ENCODE peak calls at places on chromosomes 16 and 17, in ten cellular contexts. One of them, this sample, is unnamed.

GRCh38 chr17:17749921-17750320 is 68.7 kb downstream of the RAI1 start:
- DNase-seq in activated CD8-positive, alpha-beta T cell treated with anti-CD3 and anti-CD28 coated beads for 36 hours: peak; percentile 78
- DNase-seq in psoas muscle: no peak
- DNase-seq in kidney epithelial cell: no peak
- DNase-seq in sigmoid colon: no peak
- DNase-seq in stomach: peak; percentile 48
- DNase-seq in HL-60: peak; percentile 20
- DNase-seq in K562: peak; percentile 66
- DNase-seq in IMR-90: peak; percentile 43
- DNase-seq in lower leg skin: no peak
- DNase-seq in this sample: peak; percentile 74

GRCh38 chr17:38861399-38861843 is 7.9 kb upstream of the RPL23 start:
- DNase-seq in HL-60: peak; percentile 30
- DNase-seq in stomach: no peak
- DNase-seq in lower leg skin: no peak
- DNase-seq in K562: no peak
- DNase-seq in kidney epithelial cell: no peak
- DNase-seq in IMR-90: no peak
- DNase-seq in psoas muscle: no peak
- DNase-seq in activated CD8-positive, alpha-beta T cell treated with anti-CD3 and anti-CD28 coated beads for 36 hours: peak; percentile 64
- DNase-seq in sigmoid colon: no peak
- DNase-seq in this sample: no peak

GRCh38 chr17:78241277-78242023 is 10.0 kb downstream of the TMEM235 start:
- DNase-seq in lower leg skin: no peak
- DNase-seq in sigmoid colon: no peak
- DNase-seq in K562: peak; percentile 95
- DNase-seq in psoas muscle: no peak
- DNase-seq in HL-60: no peak
- DNase-seq in IMR-90: peak; percentile 47
- DNase-seq in kidney epithelial cell: no peak
- DNase-seq in stomach: no peak
- DNase-seq in activated CD8-positive, alpha-beta T cell treated with anti-CD3 and anti-CD28 coated beads for 36 hours: no peak
- DNase-seq in this sample: no peak

GRCh38 chr17:76271669-76272540 is 6.8 kb downstream of the UBALD2 start:
- DNase-seq in lower leg skin: peak; percentile 88
- DNase-seq in IMR-90: no peak
- DNase-seq in K562: peak; percentile 34
- DNase-seq in psoas muscle: peak; percentile 74
- DNase-seq in kidney epithelial cell: no peak
- DNase-seq in activated CD8-positive, alpha-beta T cell treated with anti-CD3 and anti-CD28 coated beads for 36 hours: peak; percentile 97
- DNase-seq in stomach: peak; percentile 58
- DNase-seq in HL-60: no peak
- DNase-seq in sigmoid colon: no peak
- DNase-seq in this sample: no peak

GRCh38 chr17:3961564-3962047 is 2.6 kb downstream of the ATP2A3 start:
- DNase-seq in stomach: no peak
- DNase-seq in HL-60: peak; percentile 85
- DNase-seq in activated CD8-positive, alpha-beta T cell treated with anti-CD3 and anti-CD28 coated beads for 36 hours: peak; percentile 65
- DNase-seq in IMR-90: no peak
- DNase-seq in sigmoid colon: no peak
- DNase-seq in kidney epithelial cell: no peak
- DNase-seq in K562: no peak
- DNase-seq in psoas muscle: no peak
- DNase-seq in lower leg skin: no peak
- DNase-seq in this sample: no peak

GRCh38 chr17:65557349-65558310 is 3.8 kb downstream of the AXIN2 start:
- DNase-seq in K562: no peak
- DNase-seq in lower leg skin: no peak
- DNase-seq in psoas muscle: no peak
- DNase-seq in activated CD8-positive, alpha-beta T cell treated with anti-CD3 and anti-CD28 coated beads for 36 hours: peak; percentile 54
- DNase-seq in sigmoid colon: no peak
- DNase-seq in kidney epithelial cell: peak; percentile 83
- DNase-seq in IMR-90: peak; percentile 55
- DNase-seq in HL-60: no peak
- DNase-seq in stomach: no peak
- DNase-seq in this sample: no peak

GRCh38 chr17:50945779-50946222 is 79.6 kb upstream of the TOB1 start:
- DNase-seq in sigmoid colon: peak; percentile 21
- DNase-seq in psoas muscle: no peak
- DNase-seq in HL-60: no peak
- DNase-seq in activated CD8-positive, alpha-beta T cell treated with anti-CD3 and anti-CD28 coated beads for 36 hours: no peak
- DNase-seq in kidney epithelial cell: no peak
- DNase-seq in K562: no peak
- DNase-seq in IMR-90: no peak
- DNase-seq in stomach: no peak
- DNase-seq in lower leg skin: no peak
- DNase-seq in this sample: no peak

GRCh38 chr16:66525396-66526180 is 24.3 kb downstream of the TK2 start:
- DNase-seq in kidney epithelial cell: no peak
- DNase-seq in sigmoid colon: no peak
- DNase-seq in stomach: no peak
- DNase-seq in lower leg skin: peak; percentile 76
- DNase-seq in IMR-90: no peak
- DNase-seq in activated CD8-positive, alpha-beta T cell treated with anti-CD3 and anti-CD28 coated beads for 36 hours: no peak
- DNase-seq in HL-60: peak; percentile 50
- DNase-seq in psoas muscle: no peak
- DNase-seq in K562: no peak
- DNase-seq in this sample: no peak

DNA sequence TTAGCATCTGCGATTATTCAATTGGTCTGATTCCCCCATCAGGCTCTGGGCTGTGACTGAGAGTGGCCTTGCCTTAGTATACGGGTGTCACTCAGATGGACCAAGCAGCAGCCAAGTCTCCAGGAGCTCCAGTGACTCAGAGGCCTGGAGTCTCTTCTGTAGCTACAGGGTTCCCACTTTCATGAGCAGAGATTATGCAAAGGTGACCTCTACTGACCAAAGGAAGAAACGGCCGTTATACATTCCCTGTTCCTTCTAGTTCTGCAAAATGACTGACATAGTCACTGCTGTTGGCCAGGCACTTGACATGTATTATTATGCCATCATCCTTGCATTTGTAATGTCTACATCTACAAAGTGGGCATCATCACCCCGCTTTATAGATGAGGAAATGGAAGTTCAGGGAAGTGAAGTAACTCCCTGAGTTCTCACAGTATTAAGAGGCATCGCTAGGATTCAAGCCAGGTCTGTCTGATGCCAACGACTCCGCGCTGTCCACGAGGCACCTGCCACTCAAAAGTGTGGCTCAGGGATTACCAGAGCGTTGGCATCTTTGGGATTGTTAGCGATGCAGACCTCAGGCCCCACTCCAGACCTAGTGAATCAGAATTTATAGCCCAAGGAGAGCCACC is 23.3 kb downstream of the SLC38A7 start:
- DNase-seq in kidney epithelial cell: peak; percentile 64
- DNase-seq in HL-60: peak; percentile 75
- DNase-seq in IMR-90: peak; percentile 91
- DNase-seq in psoas muscle: peak; percentile 68
- DNase-seq in activated CD8-positive, alpha-beta T cell treated with anti-CD3 and anti-CD28 coated beads for 36 hours: peak; percentile 32
- DNase-seq in stomach: peak; percentile 41
- DNase-seq in sigmoid colon: no peak
- DNase-seq in K562: peak; percentile 53
- DNase-seq in lower leg skin: no peak
- DNase-seq in this sample: peak; percentile 29
- TF ChIP-seq CTCF in kidney epithelial cell: peak; percentile 63
- TF ChIP-seq CTCF in HL-60: peak; percentile 82
- TF ChIP-seq CTCF in IMR-90: peak; percentile 87
- TF ChIP-seq CTCF in psoas muscle: peak; percentile 59
- TF ChIP-seq CTCF in activated CD8-positive, alpha-beta T cell treated with anti-CD3 and anti-CD28 coated beads for 36 hours: no peak
- TF ChIP-seq CTCF in stomach: no peak
- TF ChIP-seq CTCF in sigmoid colon: peak; percentile 49
- TF ChIP-seq CTCF in K562: peak; percentile 81
- TF ChIP-seq CTCF in lower leg skin: no peak
- TF ChIP-seq CTCF in this sample: peak; percentile 58

GRCh38 chr16:29821663-29822115 is 1.4 kb downstream of the MVP start:
- DNase-seq in IMR-90: peak; percentile 79
- DNase-seq in activated CD8-positive, alpha-beta T cell treated with anti-CD3 and anti-CD28 coated beads for 36 hours: no peak
- DNase-seq in lower leg skin: no peak
- DNase-seq in K562: no peak
- DNase-seq in HL-60: no peak
- DNase-seq in psoas muscle: no peak
- DNase-seq in sigmoid colon: no peak
- DNase-seq in kidney epithelial cell: no peak
- DNase-seq in stomach: peak; percentile 40
- DNase-seq in this sample: no peak

GRCh38 chr16:29818082-29818481 is 2.1 kb downstream of the PAGR1 start:
- DNase-seq in lower leg skin: no peak
- DNase-seq in sigmoid colon: no peak
- DNase-seq in stomach: no peak
- DNase-seq in activated CD8-positive, alpha-beta T cell treated with anti-CD3 and anti-CD28 coated beads for 36 hours: no peak
- DNase-seq in psoas muscle: no peak
- DNase-seq in kidney epithelial cell: no peak
- DNase-seq in IMR-90: no peak
- DNase-seq in K562: no peak
- DNase-seq in HL-60: no peak
- DNase-seq in this sample: no peak

GRCh38 chr16:29820730-29821662 is 734 bp downstream of the MVP start:
- DNase-seq in HL-60: no peak
- DNase-seq in stomach: peak; percentile 86
- DNase-seq in psoas muscle: peak; percentile 76
- DNase-seq in lower leg skin: no peak
- DNase-seq in K562: no peak
- DNase-seq in kidney epithelial cell: no peak
- DNase-seq in sigmoid colon: no peak
- DNase-seq in IMR-90: no peak
- DNase-seq in activated CD8-positive, alpha-beta T cell treated with anti-CD3 and anti-CD28 coated beads for 36 hours: peak; percentile 72
- DNase-seq in this sample: no peak

GRCh38 chr16:29820271-29820701 is at the start of gene MVP:
- DNase-seq in stomach: peak; percentile 78
- DNase-seq in IMR-90: peak; percentile 57
- DNase-seq in psoas muscle: peak; percentile 73
- DNase-seq in lower leg skin: no peak
- DNase-seq in kidney epithelial cell: no peak
- DNase-seq in sigmoid colon: peak; percentile 89
- DNase-seq in HL-60: peak; percentile 75
- DNase-seq in activated CD8-positive, alpha-beta T cell treated with anti-CD3 and anti-CD28 coated beads for 36 hours: peak; percentile 66
- DNase-seq in K562: no peak
- DNase-seq in this sample: peak; percentile 27

DNA sequence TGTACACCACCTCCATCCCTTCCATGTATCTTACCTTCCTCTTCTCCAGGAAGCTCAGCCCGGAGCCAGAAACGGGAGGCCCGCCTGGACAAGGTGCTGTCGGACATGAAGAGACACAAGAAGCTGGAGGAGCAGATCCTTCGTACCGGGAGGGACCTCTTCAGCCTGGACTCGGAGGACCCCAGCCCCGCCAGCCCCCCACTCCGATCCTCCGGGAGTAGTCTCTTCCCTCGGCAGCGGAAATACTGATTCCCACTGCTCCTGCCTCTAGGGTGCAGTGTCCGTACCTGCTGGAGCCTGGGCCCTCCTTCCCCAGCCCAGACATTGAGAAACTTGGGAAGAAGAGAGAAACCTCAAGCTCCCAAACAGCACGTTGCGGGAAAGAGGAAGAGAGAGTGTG is 756 bp upstream of the MVP start:
- DNase-seq in IMR-90: no peak
- DNase-seq in psoas muscle: no peak
- DNase-seq in activated CD8-positive, alpha-beta T cell treated with anti-CD3 and anti-CD28 coated beads for 36 hours: no peak
- DNase-seq in kidney epithelial cell: no peak
- DNase-seq in lower leg skin: no peak
- DNase-seq in stomach: no peak
- DNase-seq in HL-60: no peak
- DNase-seq in sigmoid colon: no peak
- DNase-seq in K562: no peak
- DNase-seq in this sample: no peak
- TF ChIP-seq CTCF in IMR-90: no peak
- TF ChIP-seq CTCF in psoas muscle: no peak
- TF ChIP-seq CTCF in activated CD8-positive, alpha-beta T cell treated with anti-CD3 and anti-CD28 coated beads for 36 hours: no peak
- TF ChIP-seq CTCF in kidney epithelial cell: peak; percentile 33
- TF ChIP-seq CTCF in lower leg skin: no peak
- TF ChIP-seq CTCF in stomach: no peak
- TF ChIP-seq CTCF in HL-60: no peak
- TF ChIP-seq CTCF in sigmoid colon: no peak
- TF ChIP-seq CTCF in K562: no peak
- TF ChIP-seq CTCF in this sample: no peak

GRCh38 chr17:60315650-60316049 is 76.3 kb downstream of the USP32 start:
- DNase-seq in activated CD8-positive, alpha-beta T cell treated with anti-CD3 and anti-CD28 coated beads for 36 hours: no peak
- DNase-seq in stomach: no peak
- DNase-seq in sigmoid colon: no peak
- DNase-seq in HL-60: peak; percentile 28
- DNase-seq in K562: peak; percentile 32
- DNase-seq in IMR-90: no peak
- DNase-seq in lower leg skin: no peak
- DNase-seq in psoas muscle: no peak
- DNase-seq in kidney epithelial cell: no peak
- DNase-seq in this sample: no peak
- TF ChIP-seq CTCF in activated CD8-positive, alpha-beta T cell treated with anti-CD3 and anti-CD28 coated beads for 36 hours: no peak
- TF ChIP-seq CTCF in stomach: no peak
- TF ChIP-seq CTCF in sigmoid colon: no peak
- TF ChIP-seq CTCF in HL-60: no peak
- TF ChIP-seq CTCF in K562: peak; percentile 53
- TF ChIP-seq CTCF in IMR-90: peak; percentile 2
- TF ChIP-seq CTCF in lower leg skin: no peak
- TF ChIP-seq CTCF in psoas muscle: no peak
- TF ChIP-seq CTCF in kidney epithelial cell: no peak
- TF ChIP-seq CTCF in this sample: no peak

GRCh38 chr17:2093349-2093748 is 38.4 kb downstream of the HIC1 start:
- DNase-seq in lower leg skin: no peak
- DNase-seq in IMR-90: no peak
- DNase-seq in kidney epithelial cell: no peak
- DNase-seq in psoas muscle: peak; percentile 39
- DNase-seq in activated CD8-positive, alpha-beta T cell treated with anti-CD3 and anti-CD28 coated beads for 36 hours: no peak
- DNase-seq in K562: no peak
- DNase-seq in sigmoid colon: no peak
- DNase-seq in HL-60: no peak
- DNase-seq in stomach: peak; percentile 77
- DNase-seq in this sample: no peak

GRCh38 chr17:2089021-2089422 is 34.1 kb downstream of the HIC1 start:
- DNase-seq in kidney epithelial cell: no peak
- DNase-seq in HL-60: no peak
- DNase-seq in IMR-90: peak; percentile 73
- DNase-seq in stomach: no peak
- DNase-seq in lower leg skin: no peak
- DNase-seq in K562: peak; percentile 21
- DNase-seq in sigmoid colon: no peak
- DNase-seq in psoas muscle: peak; percentile 59
- DNase-seq in activated CD8-positive, alpha-beta T cell treated with anti-CD3 and anti-CD28 coated beads for 36 hours: peak; percentile 24
- DNase-seq in this sample: no peak

GRCh38 chr17:2090210-2090641 is 35.3 kb downstream of the HIC1 start:
- DNase-seq in HL-60: no peak
- DNase-seq in stomach: no peak
- DNase-seq in activated CD8-positive, alpha-beta T cell treated with anti-CD3 and anti-CD28 coated beads for 36 hours: peak; percentile 30
- DNase-seq in lower leg skin: no peak
- DNase-seq in K562: no peak
- DNase-seq in psoas muscle: peak; percentile 17
- DNase-seq in kidney epithelial cell: no peak
- DNase-seq in IMR-90: no peak
- DNase-seq in sigmoid colon: no peak
- DNase-seq in this sample: no peak

GRCh38 chr17:2092253-2092652 is 37.4 kb downstream of the HIC1 start:
- DNase-seq in kidney epithelial cell: no peak
- DNase-seq in psoas muscle: peak; percentile 8
- DNase-seq in activated CD8-positive, alpha-beta T cell treated with anti-CD3 and anti-CD28 coated beads for 36 hours: no peak
- DNase-seq in K562: no peak
- DNase-seq in IMR-90: no peak
- DNase-seq in stomach: no peak
- DNase-seq in HL-60: no peak
- DNase-seq in sigmoid colon: no peak
- DNase-seq in lower leg skin: no peak
- DNase-seq in this sample: no peak

DNA sequence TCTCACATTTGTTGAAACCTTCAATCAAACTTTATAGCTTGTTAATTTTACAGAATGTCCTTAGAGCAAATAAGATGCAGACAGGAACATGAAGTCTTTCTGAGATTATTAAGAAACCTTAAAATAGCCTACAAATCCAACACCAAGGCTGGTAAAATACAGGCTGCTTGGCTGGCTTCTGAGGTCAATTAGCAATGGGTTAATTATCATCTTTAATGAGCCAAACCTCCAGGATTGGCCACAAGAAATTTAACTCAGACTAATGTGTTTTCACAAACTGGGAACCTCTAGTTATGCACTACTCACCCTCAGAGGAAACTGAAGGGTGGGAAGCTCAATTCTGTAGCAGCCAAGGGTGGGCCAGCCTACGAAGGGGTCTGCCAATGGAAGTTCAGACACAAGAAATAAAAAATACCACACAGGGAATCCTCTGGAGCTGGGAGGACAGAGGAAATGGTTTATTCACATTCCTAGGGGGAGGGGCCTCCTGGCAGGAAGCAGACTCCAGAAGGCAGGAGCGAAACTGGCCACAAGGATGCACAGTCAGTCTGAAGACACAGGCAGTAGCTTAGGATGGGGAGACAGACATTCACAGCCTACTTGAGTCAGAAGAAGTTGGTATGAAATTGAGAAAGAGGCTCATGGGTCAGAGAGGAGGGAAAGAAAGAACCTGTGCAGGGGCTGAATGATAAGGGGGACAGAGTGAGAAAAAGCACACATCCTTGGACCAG is 36.1 kb downstream of the HIC1 start:
- DNase-seq in sigmoid colon: peak; percentile 90
- DNase-seq in IMR-90: peak; percentile 97
- DNase-seq in K562: peak; percentile 23
- DNase-seq in HL-60: no peak
- DNase-seq in psoas muscle: peak; percentile 80
- DNase-seq in kidney epithelial cell: peak; percentile 69
- DNase-seq in activated CD8-positive, alpha-beta T cell treated with anti-CD3 and anti-CD28 coated beads for 36 hours: no peak
- DNase-seq in stomach: no peak
- DNase-seq in lower leg skin: no peak
- DNase-seq in this sample: peak; percentile 53
- TF ChIP-seq CTCF in sigmoid colon: peak; percentile 25
- TF ChIP-seq CTCF in IMR-90: peak; percentile 55
- TF ChIP-seq CTCF in K562: no peak
- TF ChIP-seq CTCF in HL-60: no peak
- TF ChIP-seq CTCF in psoas muscle: peak; percentile 13
- TF ChIP-seq CTCF in kidney epithelial cell: peak; percentile 52
- TF ChIP-seq CTCF in activated CD8-positive, alpha-beta T cell treated with anti-CD3 and anti-CD28 coated beads for 36 hours: no peak
- TF ChIP-seq CTCF in stomach: no peak
- TF ChIP-seq CTCF in lower leg skin: no peak
- TF ChIP-seq CTCF in this sample: no peak

This sample was measured in nephron progenitor cell.